ENCODE peak calls at places on chromosomes 12 and 14, in five cellular contexts. One of them, this sample, is unnamed.

GRCh38 chr14:55514819-55515470 is 65.1 kb upstream of the KTN1 start:
- DNase-seq in A549: no peak
- DNase-seq in spleen: no peak
- DNase-seq in CD8-positive, alpha-beta memory T cell: no peak
- DNase-seq in substantia nigra: peak
- DNase-seq in this sample: no peak

GRCh38 chr12:24240707-24241106 is 291.2 kb upstream of the SOX5 start:
- DNase-seq in A549: no peak
- DNase-seq in spleen: no peak
- DNase-seq in CD8-positive, alpha-beta memory T cell: no peak
- DNase-seq in substantia nigra: no peak
- DNase-seq in this sample: no peak

GRCh38 chr14:64845878-64846277 is 33.8 kb downstream of the SPTB start:
- DNase-seq in A549: no peak
- DNase-seq in spleen: no peak
- DNase-seq in CD8-positive, alpha-beta memory T cell: no peak
- DNase-seq in substantia nigra: no peak
- DNase-seq in this sample: no peak

GRCh38 chr14:105348945-105349699 is 34.6 kb downstream of the PACS2 start:
- DNase-seq in A549: no peak
- DNase-seq in spleen: no peak
- DNase-seq in CD8-positive, alpha-beta memory T cell: no peak
- DNase-seq in substantia nigra: no peak
- DNase-seq in this sample: no peak

GRCh38 chr12:62232143-62232729 is 28.0 kb upstream of the USP15 start:
- DNase-seq in A549: no peak
- DNase-seq in spleen: no peak
- DNase-seq in CD8-positive, alpha-beta memory T cell: no peak
- DNase-seq in substantia nigra: no peak
- DNase-seq in this sample: no peak

GRCh38 chr12:27359578-27360340 is 27.1 kb downstream of the BMAL2 start:
- DNase-seq in A549: no peak
- DNase-seq in spleen: no peak
- DNase-seq in CD8-positive, alpha-beta memory T cell: no peak
- DNase-seq in substantia nigra: no peak
- DNase-seq in this sample: no peak

GRCh38 chr12:54253240-54253639 is 26.7 kb downstream of the CBX5 start:
- DNase-seq in A549: no peak
- DNase-seq in spleen: no peak
- DNase-seq in CD8-positive, alpha-beta memory T cell: no peak
- DNase-seq in substantia nigra: no peak
- DNase-seq in this sample: no peak

GRCh38 chr14:68627868-68628604 is 164.8 kb downstream of the ZFP36L1 start:
- DNase-seq in A549: no peak
- DNase-seq in spleen: peak
- DNase-seq in CD8-positive, alpha-beta memory T cell: no peak
- DNase-seq in substantia nigra: peak
- DNase-seq in this sample: peak

GRCh38 chr12:12726543-12727093 is 9.4 kb downstream of the CDKN1B start:
- DNase-seq in A549: peak
- DNase-seq in spleen: no peak
- DNase-seq in CD8-positive, alpha-beta memory T cell: no peak
- DNase-seq in substantia nigra: no peak
- DNase-seq in this sample: no peak

GRCh38 chr12:56346663-56347062 is 8.0 kb downstream of the IL23A start:
- DNase-seq in A549: no peak
- DNase-seq in spleen: peak
- DNase-seq in CD8-positive, alpha-beta memory T cell: no peak
- DNase-seq in substantia nigra: no peak
- DNase-seq in this sample: peak

GRCh38 chr14:33740531-33740930 is 210.3 kb downstream of the EGLN3 start:
- DNase-seq in A549: no peak
- DNase-seq in spleen: no peak
- DNase-seq in CD8-positive, alpha-beta memory T cell: no peak
- DNase-seq in substantia nigra: no peak
- DNase-seq in this sample: no peak

GRCh38 chr12:19916982-19917381 is 451.4 kb upstream of the PDE3A start:
- DNase-seq in A549: no peak
- DNase-seq in spleen: no peak
- DNase-seq in CD8-positive, alpha-beta memory T cell: no peak
- DNase-seq in substantia nigra: no peak
- DNase-seq in this sample: no peak

GRCh38 chr12:31832740-31833540 is 104.1 kb upstream of the AMN1 start:
- DNase-seq in A549: no peak
- DNase-seq in spleen: no peak
- DNase-seq in CD8-positive, alpha-beta memory T cell: no peak
- DNase-seq in substantia nigra: no peak
- DNase-seq in this sample: peak

GRCh38 chr12:121915841-121916321 is 2.5 kb upstream of the CFAP251 start:
- DNase-seq in A549: no peak
- DNase-seq in spleen: no peak
- DNase-seq in CD8-positive, alpha-beta memory T cell: no peak
- DNase-seq in substantia nigra: no peak
- DNase-seq in this sample: no peak

GRCh38 chr12:102054345-102054744 is 7.4 kb downstream of the WASHC3 start:
- DNase-seq in A549: no peak
- DNase-seq in spleen: no peak
- DNase-seq in CD8-positive, alpha-beta memory T cell: no peak
- DNase-seq in substantia nigra: no peak
- DNase-seq in this sample: no peak

GRCh38 chr12:38664661-38665269 is 240.6 kb downstream of the CPNE8 start:
- DNase-seq in A549: no peak
- DNase-seq in spleen: no peak
- DNase-seq in CD8-positive, alpha-beta memory T cell: no peak
- DNase-seq in substantia nigra: no peak
- DNase-seq in this sample: no peak

GRCh38 chr12:47752552-47752951 is 6.1 kb downstream of the RAPGEF3 start:
- DNase-seq in A549: no peak
- DNase-seq in spleen: no peak
- DNase-seq in CD8-positive, alpha-beta memory T cell: no peak
- DNase-seq in substantia nigra: no peak
- DNase-seq in this sample: no peak

GRCh38 chr14:67934851-67935250 is 115.3 kb downstream of the RAD51B start:
- DNase-seq in A549: no peak
- DNase-seq in spleen: no peak
- DNase-seq in CD8-positive, alpha-beta memory T cell: no peak
- DNase-seq in substantia nigra: no peak
- DNase-seq in this sample: no peak

GRCh38 chr12:29088611-29089219 is 60.4 kb upstream of the FAR2 start:
- DNase-seq in A549: peak
- DNase-seq in spleen: no peak
- DNase-seq in CD8-positive, alpha-beta memory T cell: no peak
- DNase-seq in substantia nigra: no peak
- DNase-seq in this sample: peak

GRCh38 chr12:115325858-115326257 is 641.9 kb upstream of the TBX3 start:
- DNase-seq in A549: no peak
- DNase-seq in spleen: no peak
- DNase-seq in CD8-positive, alpha-beta memory T cell: no peak
- DNase-seq in substantia nigra: no peak
- DNase-seq in this sample: no peak

GRCh38 chr12:101697197-101697929 is at the start of gene CHPT1:
- DNase-seq in A549: peak
- DNase-seq in spleen: peak
- DNase-seq in CD8-positive, alpha-beta memory T cell: peak
- DNase-seq in substantia nigra: peak
- DNase-seq in this sample: peak

GRCh38 chr14:51305761-51306160 is 65.7 kb downstream of the TMX1 start:
- DNase-seq in A549: no peak
- DNase-seq in spleen: no peak
- DNase-seq in CD8-positive, alpha-beta memory T cell: no peak
- DNase-seq in substantia nigra: no peak
- DNase-seq in this sample: no peak

DNA sequence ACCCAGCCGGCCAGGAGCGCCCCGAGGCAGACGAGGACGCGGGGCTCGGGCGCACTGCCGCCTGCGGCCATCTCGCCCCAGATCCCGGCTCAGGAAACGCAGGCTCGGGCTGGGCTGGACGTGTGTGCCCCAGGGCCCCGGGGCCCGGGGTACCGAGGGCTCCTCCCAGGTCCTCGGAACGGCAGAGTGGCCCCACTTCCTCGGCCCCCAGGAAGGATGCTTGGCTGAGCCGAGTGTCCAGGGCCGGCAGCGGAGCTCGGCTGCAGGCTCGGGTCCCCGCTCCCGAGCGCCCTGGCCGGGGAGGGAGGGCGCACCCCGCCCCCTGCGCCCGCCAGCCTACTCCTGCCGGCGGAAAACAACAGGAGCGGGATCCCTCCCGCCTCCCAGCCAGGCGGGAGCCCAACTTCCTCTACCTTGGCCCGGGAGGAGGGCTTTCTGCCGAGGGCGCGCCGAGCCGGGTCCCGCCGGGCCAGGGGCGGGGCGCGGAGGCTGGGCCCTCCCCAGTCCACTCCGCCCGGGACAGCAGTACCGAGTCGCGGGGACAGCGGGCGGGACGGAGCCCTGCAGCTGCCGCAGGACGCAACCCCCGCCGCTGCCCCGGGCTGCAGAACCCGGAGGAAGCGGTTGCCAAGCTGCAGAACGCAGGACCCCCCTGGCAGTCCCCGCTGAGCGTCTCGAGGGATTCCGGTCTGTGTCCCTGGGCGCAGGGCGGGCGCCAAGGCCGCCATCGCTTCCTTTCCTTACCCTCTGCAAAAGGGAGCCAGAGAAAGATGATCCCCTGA is at the start of gene VSIG10:
- DNase-seq in A549: peak
- DNase-seq in spleen: peak
- DNase-seq in CD8-positive, alpha-beta memory T cell: peak
- DNase-seq in substantia nigra: peak
- DNase-seq in this sample: no peak
- H3K27ac ChIP-seq in A549: peak
- H3K27ac ChIP-seq in spleen: peak
- H3K27ac ChIP-seq in CD8-positive, alpha-beta memory T cell: no peak
- H3K27ac ChIP-seq in substantia nigra: peak
- H3K27ac ChIP-seq in this sample: no peak

GRCh38 chr14:93183596-93184317 is 940 bp downstream of the MOAP1 start:
- DNase-seq in A549: no peak
- DNase-seq in spleen: no peak
- DNase-seq in CD8-positive, alpha-beta memory T cell: no peak
- DNase-seq in substantia nigra: no peak
- DNase-seq in this sample: no peak
- H3K27ac ChIP-seq in A549: peak
- H3K27ac ChIP-seq in spleen: peak
- H3K27ac ChIP-seq in CD8-positive, alpha-beta memory T cell: peak
- H3K27ac ChIP-seq in substantia nigra: peak
- H3K27ac ChIP-seq in this sample: peak

GRCh38 chr12:104604070-104604994 is 147.6 kb downstream of the CHST11 start:
- DNase-seq in A549: peak
- DNase-seq in spleen: no peak
- DNase-seq in CD8-positive, alpha-beta memory T cell: peak
- DNase-seq in substantia nigra: peak
- DNase-seq in this sample: peak

GRCh38 chr12:104602426-104602825 is 145.7 kb downstream of the CHST11 start:
- DNase-seq in A549: no peak
- DNase-seq in spleen: no peak
- DNase-seq in CD8-positive, alpha-beta memory T cell: no peak
- DNase-seq in substantia nigra: no peak
- DNase-seq in this sample: no peak

GRCh38 chr12:104604995-104605675 is 148.4 kb downstream of the CHST11 start:
- DNase-seq in A549: no peak
- DNase-seq in spleen: no peak
- DNase-seq in CD8-positive, alpha-beta memory T cell: no peak
- DNase-seq in substantia nigra: no peak
- DNase-seq in this sample: no peak

GRCh38 chr12:104602901-104603300 is 146.2 kb downstream of the CHST11 start:
- DNase-seq in A549: no peak
- DNase-seq in spleen: no peak
- DNase-seq in CD8-positive, alpha-beta memory T cell: no peak
- DNase-seq in substantia nigra: no peak
- DNase-seq in this sample: no peak

GRCh38 chr12:104603545-104603973 is 146.8 kb downstream of the CHST11 start:
- DNase-seq in A549: peak
- DNase-seq in spleen: no peak
- DNase-seq in CD8-positive, alpha-beta memory T cell: no peak
- DNase-seq in substantia nigra: no peak
- DNase-seq in this sample: no peak
- H3K27ac ChIP-seq in A549: peak
- H3K27ac ChIP-seq in spleen: peak
- H3K27ac ChIP-seq in CD8-positive, alpha-beta memory T cell: peak
- H3K27ac ChIP-seq in substantia nigra: no peak
- H3K27ac ChIP-seq in this sample: peak

GRCh38 chr14:24309538-24310386 is at the start of gene LTB4R2:
- DNase-seq in A549: no peak
- DNase-seq in spleen: no peak
- DNase-seq in CD8-positive, alpha-beta memory T cell: no peak
- DNase-seq in substantia nigra: no peak
- DNase-seq in this sample: no peak

GRCh38 chr14:24310387-24310665 is 386 bp downstream of the LTB4R2 start:
- DNase-seq in A549: no peak
- DNase-seq in spleen: no peak
- DNase-seq in CD8-positive, alpha-beta memory T cell: no peak
- DNase-seq in substantia nigra: no peak
- DNase-seq in this sample: peak

GRCh38 chr14:24307575-24308341 is at the start of gene CIDEB:
- DNase-seq in A549: peak
- DNase-seq in spleen: peak
- DNase-seq in CD8-positive, alpha-beta memory T cell: peak
- DNase-seq in substantia nigra: peak
- DNase-seq in this sample: peak

GRCh38 chr14:24308342-24309124 is 756 bp upstream of the CIDEB start:
- DNase-seq in A549: no peak
- DNase-seq in spleen: no peak
- DNase-seq in CD8-positive, alpha-beta memory T cell: no peak
- DNase-seq in substantia nigra: no peak
- DNase-seq in this sample: no peak

DNA sequence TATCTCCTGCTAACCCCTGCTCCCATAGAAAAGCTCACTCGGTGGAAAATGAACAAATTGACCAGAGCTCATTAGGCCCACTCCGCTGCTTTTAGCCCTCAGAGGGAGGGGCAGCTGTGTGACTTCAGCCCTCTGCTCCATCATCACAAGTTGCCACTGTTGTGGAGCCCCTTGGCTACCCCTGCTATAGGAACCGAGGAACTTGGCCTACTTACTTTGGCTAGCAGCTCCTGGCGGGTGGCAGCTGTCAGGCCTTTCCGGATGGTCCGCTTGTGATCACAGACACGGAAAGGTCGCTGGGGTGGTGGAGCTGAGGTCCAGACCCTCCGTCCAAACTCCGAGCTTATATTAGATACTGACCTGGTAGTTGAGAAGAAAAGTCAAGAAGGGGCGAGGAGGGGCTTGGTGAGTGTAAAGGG is 612 bp downstream of the CIDEB start:
- DNase-seq in A549: no peak
- DNase-seq in spleen: peak
- DNase-seq in CD8-positive, alpha-beta memory T cell: no peak
- DNase-seq in substantia nigra: no peak
- DNase-seq in this sample: no peak
- H3K27ac ChIP-seq in A549: peak
- H3K27ac ChIP-seq in spleen: no peak
- H3K27ac ChIP-seq in CD8-positive, alpha-beta memory T cell: no peak
- H3K27ac ChIP-seq in substantia nigra: no peak
- H3K27ac ChIP-seq in this sample: no peak